ENCODE peak calls at places on chromosomes 16 and 17, in six cellular contexts. C, Y, L, S, A and W are unnamed samples.

GRCh38 chr16:57786632-57787518 is 15.4 kb downstream of the KIFC3 start:
- DNase-seq in A (peak), L (no peak), Y (no peak), C (no peak), S (peak), W (no peak)

GRCh38 chr16:67372664-67373063 is 20.6 kb downstream of the TPPP3 start:
- DNase-seq in A (peak), S (no peak), Y (peak), L (peak), C (no peak), W (no peak)

GRCh38 chr16:17166095-17166494 is 304.7 kb downstream of the XYLT1 start:
- DNase-seq in S (no peak), L (no peak), C (no peak), A (no peak), Y (no peak), W (no peak)

GRCh38 chr17:38605852-38606645 is at the start of gene SRCIN1:
- DNase-seq in C (peak), L (peak), A (no peak), S (no peak), Y (peak), W (no peak)

GRCh38 chr16:73544266-73544665 is 496.3 kb upstream of the ZFHX3 start:
- DNase-seq in C (no peak), L (no peak), A (no peak), Y (no peak), S (no peak), W (no peak)

GRCh38 chr17:6313835-6314234 is 121.1 kb downstream of the AIPL1 start:
- DNase-seq in S (no peak), Y (no peak), L (no peak), A (no peak), C (no peak), W (no peak)

GRCh38 chr17:56978441-56979090 is 635 bp downstream of the SCPEP1 start:
- DNase-seq in Y (peak), A (peak), C (no peak), L (peak), S (no peak), W (no peak)

GRCh38 chr17:40538019-40538935 is 27.0 kb downstream of the CCR7 start:
- DNase-seq in Y (no peak), A (no peak), C (no peak), L (no peak), S (no peak), W (no peak)